ENCODE peak calls at places on chromosomes 11 and 22, in eight cellular contexts. G is EH; Y is H7; Q is GM23338; D is SW480; E is DMS79; H is central memory CD4-positive, alpha-beta T cell; J is M059J. V is an unnamed sample.

GRCh38 chr11:126452256-126452655 is 96.8 kb downstream of the ST3GAL4 start:
- DNase-seq in G (no peak), Y (no peak), Q (no peak), D (no peak), E (peak), H (no peak), J (no peak), V (no peak)

GRCh38 chr11:3735827-3736226 is 61.5 kb downstream of the NUP98 start:
- DNase-seq in G (peak), Y (no peak), Q (no peak), D (no peak), E (no peak), H (no peak), J (peak), V (no peak)

GRCh38 chr11:116598556-116598955 is 174.2 kb downstream of the BUD13 start:
- DNase-seq in G (no peak), Y (no peak), Q (no peak), D (no peak), E (no peak), H (no peak), J (no peak), V (no peak)

GRCh38 chr11:2406476-2406875 is 5.9 kb downstream of the TSSC4 start:
- DNase-seq in G (no peak), Y (no peak), Q (no peak), D (no peak), E (no peak), H (no peak), J (no peak), V (no peak)

GRCh38 chr22:19337137-19337536 is 45.6 kb upstream of the CLTCL1 start:
- DNase-seq in G (no peak), Y (no peak), Q (no peak), D (no peak), E (no peak), H (no peak), J (no peak), V (no peak)

GRCh38 chr22:44033287-44033686 is 9.2 kb downstream of the PARVB start:
- DNase-seq in G (no peak), Y (no peak), Q (no peak), D (no peak), E (no peak), H (no peak), J (no peak), V (no peak)

GRCh38 chr22:40721266-40721665 is 42.0 kb downstream of the MCHR1 start:
- DNase-seq in G (peak), Y (no peak), Q (peak), D (no peak), E (no peak), H (no peak), J (peak), V (peak)

GRCh38 chr22:44309137-44309536 is 3.6 kb downstream of the SHISAL1 start:
- DNase-seq in G (peak), Y (no peak), Q (no peak), D (peak), E (no peak), H (no peak), J (peak), V (peak)

GRCh38 chr22:30314918-30315317 is 11.8 kb downstream of the TBC1D10A start:
- DNase-seq in G (peak), Y (no peak), Q (no peak), D (peak), E (no peak), H (peak), J (peak), V (no peak)

GRCh38 chr11:2549876-2550605 is 105.2 kb downstream of the KCNQ1 start:
- DNase-seq in G (no peak), Y (no peak), Q (no peak), D (no peak), E (no peak), H (no peak), J (no peak), V (no peak)

GRCh38 chr11:119803726-119804294 is 74.8 kb upstream of the NECTIN1 start:
- DNase-seq in G (no peak), Y (no peak), Q (no peak), D (no peak), E (no peak), H (no peak), J (no peak), V (no peak)

GRCh38 chr22:50518628-50519027 is 6.8 kb downstream of the SCO2 start:
- DNase-seq in G (no peak), Y (peak), Q (no peak), D (no peak), E (no peak), H (no peak), J (no peak), V (no peak)

GRCh38 chr11:130211781-130212401 is 52.3 kb downstream of the ST14 start:
- DNase-seq in G (no peak), Y (peak), Q (no peak), D (no peak), E (no peak), H (no peak), J (no peak), V (no peak)

GRCh38 chr11:73356979-73357739 is 19.0 kb upstream of the RELT start:
- DNase-seq in G (no peak), Y (peak), Q (peak), D (no peak), E (no peak), H (no peak), J (no peak), V (no peak)

GRCh38 chr22:40183029-40183581 is 5.4 kb downstream of the TNRC6B start:
- DNase-seq in G (peak), Y (no peak), Q (no peak), D (no peak), E (no peak), H (peak), J (peak), V (no peak)

GRCh38 chr22:42649261-42650056 is at the start of gene CYB5R3:
- DNase-seq in G (peak), Y (peak), Q (peak), D (peak), E (peak), H (peak), J (peak), V (peak)

GRCh38 chr22:24155597-24156145 is 25.6 kb upstream of the SUSD2 start:
- DNase-seq in G (peak), Y (peak), Q (peak), D (peak), E (no peak), H (no peak), J (peak), V (peak)

GRCh38 chr11:65791719-65792213 is 4.9 kb downstream of the OVOL1 start:
- DNase-seq in G (peak), Y (peak), Q (no peak), D (peak), E (peak), H (no peak), J (peak), V (no peak)

GRCh38 chr11:26947379-26947844 is 46.5 kb upstream of the FIBIN start:
- DNase-seq in G (peak), Y (no peak), Q (no peak), D (no peak), E (no peak), H (no peak), J (peak), V (peak)

GRCh38 chr22:37230673-37231405 is 13.2 kb downstream of the RAC2 start:
- DNase-seq in G (no peak), Y (peak), Q (no peak), D (no peak), E (no peak), H (no peak), J (no peak), V (no peak)

GRCh38 chr22:39927544-39927943 is 26.7 kb downstream of the GRAP2 start:
- DNase-seq in G (no peak), Y (peak), Q (peak), D (no peak), E (no peak), H (no peak), J (no peak), V (no peak)

GRCh38 chr22:46596819-46597218 is 23.4 kb upstream of the GRAMD4 start:
- DNase-seq in G (no peak), Y (peak), Q (peak), D (no peak), E (peak), H (no peak), J (no peak), V (no peak)

GRCh38 chr22:21446128-21446826 is 20.9 kb upstream of the TMEM191C start:
- DNase-seq in G (no peak), Y (no peak), Q (no peak), D (no peak), E (no peak), H (no peak), J (no peak), V (no peak)

GRCh38 chr11:19813158-19813879 is 100.7 kb downstream of the NAV2 start:
- DNase-seq in G (no peak), Y (no peak), Q (no peak), D (peak), E (no peak), H (no peak), J (no peak), V (no peak)

GRCh38 chr11:19633276-19633675 is 79.4 kb upstream of the NAV2 start:
- DNase-seq in G (no peak), Y (no peak), Q (peak), D (no peak), E (peak), H (no peak), J (peak), V (peak)

GRCh38 chr11:95849087-95849825 is 59.0 kb downstream of the CEP57 start:
- DNase-seq in G (peak), Y (peak), Q (peak), D (peak), E (no peak), H (no peak), J (peak), V (peak)

GRCh38 chr11:10328314-10329090 is 23.6 kb downstream of the ADM start:
- DNase-seq in G (peak), Y (no peak), Q (no peak), D (no peak), E (no peak), H (no peak), J (peak), V (no peak)

GRCh38 chr11:78039919-78040671 is 17.0 kb upstream of the KCTD14 start:
- DNase-seq in G (peak), Y (no peak), Q (no peak), D (peak), E (peak), H (no peak), J (peak), V (peak)

GRCh38 chr22:39300198-39300830 is 19.1 kb downstream of the RPL3 start:
- DNase-seq in G (peak), Y (peak), Q (peak), D (no peak), E (no peak), H (no peak), J (peak), V (no peak)

GRCh38 chr11:11983427-11983826 is 25.0 kb downstream of the DKK3 start:
- DNase-seq in G (peak), Y (no peak), Q (no peak), D (no peak), E (no peak), H (no peak), J (peak), V (no peak)

V was measured in uterus.